ENCODE peak calls at places on chromosomes 6 and 20, in seven cellular contexts. Q is hippocampal formation; N is NCI-H1092; F is EL; K is stimulated activated CD4-positive, alpha-beta T cell treated with anti-CD3 and anti-CD28 coated beads, Interleukin-4, amount 100 ng/mL, for 4 hours; T is hypothalamus; P is lower leg skin. Y is an unnamed sample.

GRCh38 chr6:121143476-121143875 is 190.8 kb downstream of the TBC1D32 start:
- DNase-seq in T (no peak), F (peak), P (no peak), K (no peak), Q (peak), N (no peak), Y (no peak)

GRCh38 chr6:117547688-117548621 is 54.4 kb downstream of the GOPC start:
- DNase-seq in Q (no peak), T (peak), N (peak), P (peak), K (peak), F (peak), Y (peak)

GRCh38 chr6:5151295-5151954 is 66.3 kb downstream of the PPP1R3G start:
- DNase-seq in Q (no peak), K (no peak), F (no peak), N (no peak), P (no peak), T (no peak), Y (no peak)

GRCh38 chr6:138692978-138693909 is 80.3 kb upstream of the CCDC28A start:
- DNase-seq in N (peak), F (peak), P (peak), T (peak), Q (no peak), K (peak), Y (no peak)

GRCh38 chr6:68756454-68757375 is 121.6 kb downstream of the ADGRB3 start:
- DNase-seq in P (no peak), K (no peak), Q (peak), N (no peak), F (no peak), T (no peak), Y (no peak)

GRCh38 chr6:36929607-36930006 is 24.9 kb upstream of the PI16 start:
- DNase-seq in F (peak), K (no peak), Q (no peak), N (no peak), T (no peak), P (no peak), Y (no peak)

GRCh38 chr20:46970937-46971630 is 76.4 kb downstream of the EYA2 start:
- DNase-seq in Q (peak), N (no peak), F (peak), T (no peak), P (peak), K (no peak), Y (no peak)

GRCh38 chr6:25697537-25698340 is 45.7 kb downstream of the SCGN start:
- DNase-seq in P (no peak), Q (no peak), N (no peak), K (no peak), F (peak), T (no peak), Y (no peak)

GRCh38 chr6:150940951-150941350 is 75.4 kb downstream of the MTHFD1L start:
- DNase-seq in K (no peak), F (peak), Q (no peak), P (no peak), T (no peak), N (no peak), Y (no peak)

GRCh38 chr6:109381007-109381746 is 1.1 kb downstream of the CD164 start:
- DNase-seq in F (peak), Q (no peak), T (no peak), P (no peak), K (no peak), N (no peak), Y (no peak)

GRCh38 chr20:41174782-41175181 is 37.4 kb downstream of the PLCG1 start:
- DNase-seq in Q (no peak), T (no peak), F (peak), K (no peak), N (no peak), P (peak), Y (peak)

GRCh38 chr6:163806761-163807499 is 392.4 kb downstream of the QKI start:
- DNase-seq in T (no peak), Q (no peak), N (no peak), F (peak), K (no peak), P (peak), Y (no peak)

GRCh38 chr6:133889557-133890301 is 816 bp downstream of the TCF21 start:
- DNase-seq in F (no peak), P (no peak), K (no peak), N (no peak), Q (no peak), T (no peak), Y (no peak)